ENCODE peak calls at places on chromosomes 11 and 22, in four cellular contexts. One of them, this sample, is unnamed.
A peak's percentile ranks its signal among the peaks of the same experiment; 100 is the strongest.

GRCh38 chr11:74371269-74372039 is 26.8 kb downstream of the PGM2L1 start:
- DNase-seq in thoracic aorta: no peak
- DNase-seq in HFF-Myc: peak; percentile 27
- DNase-seq in bronchial epithelial cell: peak; percentile 75
- DNase-seq in this sample: peak; percentile 74

GRCh38 chr11:122685041-122685440 is 29.5 kb downstream of the UBASH3B start:
- DNase-seq in thoracic aorta: no peak
- DNase-seq in HFF-Myc: no peak
- DNase-seq in bronchial epithelial cell: no peak
- DNase-seq in this sample: no peak

GRCh38 chr11:103091441-103091809 is 535 bp downstream of the DCUN1D5 start:
- DNase-seq in thoracic aorta: no peak
- DNase-seq in HFF-Myc: no peak
- DNase-seq in bronchial epithelial cell: peak; percentile 34
- DNase-seq in this sample: peak; percentile 56

GRCh38 chr11:125569913-125570621 is 790 bp downstream of the EI24 start:
- DNase-seq in thoracic aorta: no peak
- DNase-seq in HFF-Myc: no peak
- DNase-seq in bronchial epithelial cell: peak; percentile 46
- DNase-seq in this sample: peak; percentile 49

GRCh38 chr11:120775986-120776682 is 247.8 kb upstream of the TBCEL start:
- DNase-seq in thoracic aorta: no peak
- DNase-seq in HFF-Myc: no peak
- DNase-seq in bronchial epithelial cell: no peak
- DNase-seq in this sample: no peak

GRCh38 chr11:46247664-46248063 is 29.8 kb upstream of the CREB3L1 start:
- DNase-seq in thoracic aorta: no peak
- DNase-seq in HFF-Myc: no peak
- DNase-seq in bronchial epithelial cell: peak; percentile 71
- DNase-seq in this sample: peak; percentile 83

GRCh38 chr22:27609411-27610029 is 192.0 kb downstream of the MN1 start:
- DNase-seq in thoracic aorta: no peak
- DNase-seq in HFF-Myc: no peak
- DNase-seq in bronchial epithelial cell: no peak
- DNase-seq in this sample: no peak

GRCh38 chr11:94473177-94473799 is 20.4 kb downstream of the MRE11 start:
- DNase-seq in thoracic aorta: no peak
- DNase-seq in HFF-Myc: no peak
- DNase-seq in bronchial epithelial cell: no peak
- DNase-seq in this sample: no peak

GRCh38 chr22:43828711-43829447 is 16.8 kb upstream of the EFCAB6 start:
- DNase-seq in thoracic aorta: no peak
- DNase-seq in HFF-Myc: no peak
- DNase-seq in bronchial epithelial cell: no peak
- DNase-seq in this sample: no peak

GRCh38 chr22:20211997-20212753 is 55.9 kb downstream of the RTN4R start:
- DNase-seq in thoracic aorta: no peak
- DNase-seq in HFF-Myc: no peak
- DNase-seq in bronchial epithelial cell: peak; percentile 53
- DNase-seq in this sample: peak; percentile 44

GRCh38 chr22:39966522-39966921 is 6.3 kb downstream of the TMA7B start:
- DNase-seq in thoracic aorta: no peak
- DNase-seq in HFF-Myc: no peak
- DNase-seq in bronchial epithelial cell: peak; percentile 9
- DNase-seq in this sample: no peak

GRCh38 chr11:65426839-65427690 is 4.5 kb downstream of the NEAT1 start:
- DNase-seq in thoracic aorta: no peak
- DNase-seq in HFF-Myc: no peak
- DNase-seq in bronchial epithelial cell: peak; percentile 87
- DNase-seq in this sample: peak; percentile 89

GRCh38 chr11:33471541-33471940 is 214.4 kb downstream of the HIPK3 start:
- DNase-seq in thoracic aorta: no peak
- DNase-seq in HFF-Myc: no peak
- DNase-seq in bronchial epithelial cell: no peak
- DNase-seq in this sample: no peak

GRCh38 chr11:2261436-2262230 is 8.8 kb downstream of the ASCL2 start:
- DNase-seq in thoracic aorta: no peak
- DNase-seq in HFF-Myc: no peak
- DNase-seq in bronchial epithelial cell: no peak
- DNase-seq in this sample: no peak

GRCh38 chr11:77151804-77152513 is 23.9 kb downstream of the MYO7A start:
- DNase-seq in thoracic aorta: no peak
- DNase-seq in HFF-Myc: no peak
- DNase-seq in bronchial epithelial cell: no peak
- DNase-seq in this sample: no peak

GRCh38 chr11:35875063-35875462 is 68.8 kb upstream of the LDLRAD3 start:
- DNase-seq in thoracic aorta: no peak
- DNase-seq in HFF-Myc: no peak
- DNase-seq in bronchial epithelial cell: no peak
- DNase-seq in this sample: no peak

GRCh38 chr11:115990004-115990447 is 485.8 kb upstream of the CADM1 start:
- DNase-seq in thoracic aorta: no peak
- DNase-seq in HFF-Myc: no peak
- DNase-seq in bronchial epithelial cell: no peak
- DNase-seq in this sample: no peak

GRCh38 chr11:67373916-67374570 is 645 bp upstream of the CLCF1 start:
- DNase-seq in thoracic aorta: peak; percentile 82
- DNase-seq in HFF-Myc: no peak
- DNase-seq in bronchial epithelial cell: peak; percentile 96
- DNase-seq in this sample: peak; percentile 94

GRCh38 chr11:118872403-118872821 is 11.3 kb upstream of the CXCR5 start:
- DNase-seq in thoracic aorta: no peak
- DNase-seq in HFF-Myc: no peak
- DNase-seq in bronchial epithelial cell: no peak
- DNase-seq in this sample: no peak

GRCh38 chr22:27238935-27239510 is 562.5 kb downstream of the MN1 start:
- DNase-seq in thoracic aorta: peak; percentile 89
- DNase-seq in HFF-Myc: peak; percentile 60
- DNase-seq in bronchial epithelial cell: peak; percentile 95
- DNase-seq in this sample: peak; percentile 95

GRCh38 chr22:43878079-43878795 is 13.6 kb downstream of the PNPLA5 start:
- DNase-seq in thoracic aorta: no peak
- DNase-seq in HFF-Myc: no peak
- DNase-seq in bronchial epithelial cell: no peak
- DNase-seq in this sample: no peak

GRCh38 chr11:111463276-111463675 is 48.9 kb downstream of the BTG4 start:
- DNase-seq in thoracic aorta: no peak
- DNase-seq in HFF-Myc: no peak
- DNase-seq in bronchial epithelial cell: no peak
- DNase-seq in this sample: no peak

GRCh38 chr11:23311986-23312940 is 452.0 kb upstream of the CCDC179 start:
- DNase-seq in thoracic aorta: no peak
- DNase-seq in HFF-Myc: peak; percentile 48
- DNase-seq in bronchial epithelial cell: peak; percentile 59
- DNase-seq in this sample: peak; percentile 48

GRCh38 chr11:12243511-12243910 is 133.1 kb downstream of the MICAL2 start:
- DNase-seq in thoracic aorta: no peak
- DNase-seq in HFF-Myc: no peak
- DNase-seq in bronchial epithelial cell: no peak
- DNase-seq in this sample: no peak

GRCh38 chr11:128266893-128267292 is 320.5 kb downstream of the ETS1 start:
- DNase-seq in thoracic aorta: no peak
- DNase-seq in HFF-Myc: no peak
- DNase-seq in bronchial epithelial cell: no peak
- DNase-seq in this sample: no peak

GRCh38 chr11:16911186-16911585 is 103.0 kb downstream of the PLEKHA7 start:
- DNase-seq in thoracic aorta: no peak
- DNase-seq in HFF-Myc: no peak
- DNase-seq in bronchial epithelial cell: no peak
- DNase-seq in this sample: no peak

GRCh38 chr11:115256326-115257197 is 247.7 kb downstream of the CADM1 start:
- DNase-seq in thoracic aorta: no peak
- DNase-seq in HFF-Myc: no peak
- DNase-seq in bronchial epithelial cell: no peak
- DNase-seq in this sample: no peak

GRCh38 chr22:37043828-37044538 is 7.6 kb upstream of the KCTD17 start:
- DNase-seq in thoracic aorta: no peak
- DNase-seq in HFF-Myc: peak; percentile 11
- DNase-seq in bronchial epithelial cell: peak; percentile 58
- DNase-seq in this sample: peak; percentile 79

GRCh38 chr11:103097279-103097678 is 5.3 kb upstream of the DCUN1D5 start:
- DNase-seq in thoracic aorta: no peak
- DNase-seq in HFF-Myc: no peak
- DNase-seq in bronchial epithelial cell: no peak
- DNase-seq in this sample: no peak

GRCh38 chr11:124891390-124891861 is 6.2 kb downstream of the ROBO4 start:
- DNase-seq in thoracic aorta: no peak
- DNase-seq in HFF-Myc: no peak
- DNase-seq in bronchial epithelial cell: no peak
- DNase-seq in this sample: no peak

GRCh38 chr11:73539506-73540084 is 58.3 kb downstream of the FAM168A start:
- DNase-seq in thoracic aorta: no peak
- DNase-seq in HFF-Myc: no peak
- DNase-seq in bronchial epithelial cell: no peak
- DNase-seq in this sample: no peak

GRCh38 chr11:130652671-130653335 is 204.4 kb downstream of the ADAMTS15 start:
- DNase-seq in thoracic aorta: no peak
- DNase-seq in HFF-Myc: no peak
- DNase-seq in bronchial epithelial cell: peak; percentile 67
- DNase-seq in this sample: peak; percentile 70

DNA sequence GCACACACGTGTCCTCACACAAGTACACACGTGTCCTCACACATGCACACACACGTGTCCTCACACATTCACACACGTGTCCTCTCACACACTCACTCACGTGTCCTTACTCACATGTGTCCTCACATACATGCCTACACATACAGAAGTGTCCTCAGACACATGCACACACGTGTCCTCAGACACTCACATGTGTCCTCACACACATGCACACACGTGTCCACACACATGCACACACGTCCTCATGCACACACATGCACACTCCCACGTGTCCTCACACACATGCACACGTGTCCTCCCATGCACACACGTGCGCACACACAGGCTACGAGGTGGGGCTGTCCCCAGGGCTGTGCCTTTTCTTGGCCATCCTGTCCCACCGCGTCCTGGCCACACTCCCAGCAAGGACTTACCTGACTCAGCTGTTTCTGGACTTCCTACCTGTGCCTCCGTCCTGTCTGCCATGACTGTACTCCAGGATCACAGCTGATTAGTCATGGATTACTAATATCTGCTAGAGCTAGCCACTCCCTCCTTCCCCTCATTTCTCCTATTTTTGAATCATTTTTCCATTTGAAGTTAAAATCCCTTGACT is 990.2 kb downstream of the BRD1 start:
- DNase-seq in thoracic aorta: no peak
- DNase-seq in HFF-Myc: no peak
- DNase-seq in bronchial epithelial cell: peak; percentile 40
- DNase-seq in this sample: peak; percentile 23
- TF ChIP-seq CTCF in thoracic aorta: no peak
- TF ChIP-seq CTCF in HFF-Myc: no peak
- TF ChIP-seq CTCF in bronchial epithelial cell: no peak
- TF ChIP-seq CTCF in this sample: no peak

GRCh38 chr11:71466358-71466757 is 13.4 kb downstream of the NADSYN1 start:
- DNase-seq in thoracic aorta: no peak
- DNase-seq in HFF-Myc: no peak
- DNase-seq in bronchial epithelial cell: no peak
- DNase-seq in this sample: no peak

GRCh38 chr11:71463331-71464211 is 10.6 kb downstream of the NADSYN1 start:
- DNase-seq in thoracic aorta: no peak
- DNase-seq in HFF-Myc: no peak
- DNase-seq in bronchial epithelial cell: no peak
- DNase-seq in this sample: no peak

GRCh38 chr11:71467164-71467563 is 14.2 kb downstream of the NADSYN1 start:
- DNase-seq in thoracic aorta: no peak
- DNase-seq in HFF-Myc: no peak
- DNase-seq in bronchial epithelial cell: peak; percentile 10
- DNase-seq in this sample: peak; percentile 8

GRCh38 chr11:71462726-71463125 is 9.7 kb downstream of the NADSYN1 start:
- DNase-seq in thoracic aorta: no peak
- DNase-seq in HFF-Myc: no peak
- DNase-seq in bronchial epithelial cell: no peak
- DNase-seq in this sample: no peak

DNA sequence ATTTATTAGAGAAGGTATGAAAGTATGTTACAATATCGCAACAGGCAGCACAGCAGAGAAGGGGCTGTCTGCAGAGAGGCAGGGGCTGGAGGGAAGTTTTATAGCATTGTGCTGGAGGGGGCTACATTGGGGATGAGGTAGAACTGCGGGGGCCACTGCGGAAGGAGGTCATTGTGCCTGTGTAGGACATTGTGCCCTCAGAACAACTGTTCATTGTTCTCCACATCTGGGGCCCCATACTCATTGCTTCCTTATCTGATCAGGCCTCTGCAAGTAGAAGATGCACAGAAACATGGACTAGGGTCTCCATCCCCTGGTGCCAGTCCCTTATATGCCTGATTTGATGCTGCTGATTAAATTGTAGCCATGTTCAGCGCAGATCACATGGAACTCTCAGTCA is 12.1 kb downstream of the NADSYN1 start:
- DNase-seq in thoracic aorta: no peak
- DNase-seq in HFF-Myc: no peak
- DNase-seq in bronchial epithelial cell: no peak
- DNase-seq in this sample: no peak
- H3K4me3 ChIP-seq in thoracic aorta: no peak overlapping the region
- H3K4me3 ChIP-seq in HFF-Myc: no peak overlapping the region
- H3K4me3 ChIP-seq in bronchial epithelial cell: no peak overlapping the region
- H3K4me3 ChIP-seq in this sample: no peak overlapping the region

DNA sequence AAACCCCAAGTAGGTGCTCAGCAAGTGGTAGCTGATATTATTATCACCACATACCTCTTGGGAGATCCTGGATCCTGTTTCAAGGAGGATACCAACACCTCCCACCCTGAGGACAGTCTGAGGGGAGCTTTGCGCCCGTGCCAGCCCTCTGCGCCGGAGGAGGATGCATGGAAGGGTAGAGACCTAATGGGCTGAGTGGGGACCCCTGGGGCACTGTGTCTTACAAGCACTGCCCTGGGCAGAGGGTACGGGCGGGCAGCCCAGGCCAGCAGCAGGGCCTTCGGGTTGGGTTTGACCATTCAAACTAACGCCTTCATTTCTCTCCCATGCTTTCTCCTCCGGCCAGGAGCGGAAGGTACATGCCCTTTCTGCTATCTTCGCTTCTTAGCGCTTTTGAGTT is 26.3 kb downstream of the MYBPC3 start:
- DNase-seq in thoracic aorta: no peak
- DNase-seq in HFF-Myc: no peak
- DNase-seq in bronchial epithelial cell: no peak
- DNase-seq in this sample: no peak
- TF ChIP-seq CTCF in thoracic aorta: no peak
- TF ChIP-seq CTCF in HFF-Myc: no peak
- TF ChIP-seq CTCF in bronchial epithelial cell: no peak
- TF ChIP-seq CTCF in this sample: no peak

GRCh38 chr11:20247540-20248138 is 87.4 kb upstream of the DBX1 start:
- DNase-seq in thoracic aorta: no peak
- DNase-seq in HFF-Myc: no peak
- DNase-seq in bronchial epithelial cell: no peak
- DNase-seq in this sample: no peak
- H3K4me3 ChIP-seq in thoracic aorta: no peak overlapping the region
- H3K4me3 ChIP-seq in HFF-Myc: no peak overlapping the region
- H3K4me3 ChIP-seq in bronchial epithelial cell: no peak overlapping the region
- H3K4me3 ChIP-seq in this sample: no peak overlapping the region

GRCh38 chr11:11022126-11022730 is 164.4 kb upstream of the ZBED5 start:
- DNase-seq in thoracic aorta: no peak
- DNase-seq in HFF-Myc: no peak
- DNase-seq in bronchial epithelial cell: peak; percentile 20
- DNase-seq in this sample: peak; percentile 39
- TF ChIP-seq CTCF in thoracic aorta: peak; percentile 59
- TF ChIP-seq CTCF in HFF-Myc: no peak
- TF ChIP-seq CTCF in bronchial epithelial cell: peak; percentile 31
- TF ChIP-seq CTCF in this sample: peak; percentile 33

GRCh38 chr11:830295-831131 is 2.2 kb upstream of the CD151 start:
- DNase-seq in thoracic aorta: no peak
- DNase-seq in HFF-Myc: no peak
- DNase-seq in bronchial epithelial cell: peak; percentile 52
- DNase-seq in this sample: peak; percentile 77
- H3K4me3 ChIP-seq in thoracic aorta: peak overlapping the region; percentile 75
- H3K4me3 ChIP-seq in HFF-Myc: peak overlapping the region; percentile 28
- H3K4me3 ChIP-seq in bronchial epithelial cell: peak overlapping the region; percentile 27
- H3K4me3 ChIP-seq in this sample: peak overlapping the region; percentile 19